ENCODE peak calls at places on chromosomes 13 and 19, in seven cellular contexts. D is CD8-positive, alpha-beta T cell; A is mesothelial cell of epicardium; W is H9; K is AG04449; S is GM12878; U is lower leg skin. J is an unnamed sample.

GRCh38 chr13:98570929-98571372 is 6.0 kb downstream of the STK24 start:
- DNase-seq in U (no peak), K (no peak), A (no peak), S (peak), D (no peak), W (no peak), J (no peak)

GRCh38 chr13:66558511-66558910 is 671.6 kb downstream of the PCDH9 start:
- DNase-seq in D (no peak), S (no peak), W (no peak), K (peak), U (no peak), A (no peak), J (no peak)

GRCh38 chr19:36707134-36707533 is 19.7 kb downstream of the ZNF567 start:
- DNase-seq in D (no peak), K (no peak), S (no peak), W (no peak), A (no peak), U (no peak), J (no peak)

GRCh38 chr19:45361608-45362007 is 8.8 kb downstream of the ERCC2 start:
- DNase-seq in A (no peak), U (no peak), K (no peak), S (no peak), W (no peak), D (no peak), J (no peak)

GRCh38 chr13:47184311-47184710 is 287.5 kb upstream of the HTR2A start:
- DNase-seq in U (no peak), K (no peak), D (no peak), A (no peak), W (no peak), S (no peak), J (no peak)

GRCh38 chr13:28117689-28118377 is 17.5 kb upstream of the FLT3 start:
- DNase-seq in D (no peak), S (no peak), A (no peak), K (no peak), W (peak), U (no peak), J (no peak)

GRCh38 chr13:51370116-51370515 is 30.6 kb downstream of the SERPINE3 start:
- DNase-seq in D (no peak), A (no peak), U (no peak), W (no peak), K (peak), S (no peak), J (no peak)

GRCh38 chr13:41827507-41828213 is 133.2 kb downstream of the VWA8 start:
- DNase-seq in S (no peak), D (no peak), W (no peak), A (no peak), K (peak), U (peak), J (no peak)

GRCh38 chr13:48731957-48732569 is 78.3 kb downstream of the CYSLTR2 start:
- DNase-seq in K (no peak), W (peak), A (no peak), D (peak), S (no peak), U (no peak), J (no peak)

GRCh38 chr13:45040626-45041025 is 51.3 kb downstream of the GPALPP1 start:
- DNase-seq in A (no peak), W (no peak), S (no peak), U (no peak), D (no peak), K (no peak), J (no peak)

GRCh38 chr19:30268601-30269000 is 103.6 kb upstream of the ZNF536 start:
- DNase-seq in K (no peak), U (no peak), W (no peak), A (no peak), S (no peak), D (no peak), J (no peak)

GRCh38 chr13:82847595-82847994 is 1034.7 kb downstream of the SLITRK1 start:
- DNase-seq in S (no peak), K (no peak), D (no peak), A (no peak), U (no peak), W (no peak), J (no peak)

DNA sequence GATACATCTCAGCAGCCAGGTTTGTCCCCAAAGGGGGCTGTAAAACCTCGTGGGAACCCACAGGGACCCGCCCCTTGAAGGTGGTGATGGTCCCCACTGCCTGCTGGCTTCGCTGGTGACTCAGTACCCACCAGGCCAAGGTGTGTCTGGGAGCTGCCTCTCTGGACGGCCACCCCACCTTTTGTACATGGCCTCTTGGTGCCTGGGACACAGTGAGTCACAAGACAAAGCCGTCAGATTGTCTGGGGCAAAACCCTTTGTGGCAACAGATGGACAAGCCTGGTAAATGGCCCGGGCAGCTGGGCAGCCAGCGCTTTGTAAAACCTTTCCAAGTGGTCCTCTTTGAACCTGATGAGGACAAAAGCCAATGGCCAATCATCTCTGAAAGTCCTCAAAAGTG is 27.9 kb upstream of the KLF2 start:
- DNase-seq in D (no peak), W (no peak), K (no peak), S (no peak), U (no peak), A (no peak), J (no peak)
- TF ChIP-seq CTCF in D (no peak), W (no peak), K (no peak), S (no peak), U (no peak), A (no peak), J (no peak)

GRCh38 chr19:4297901-4298771 is 4.1 kb downstream of the TMIGD2 start:
- DNase-seq in U (no peak), D (no peak), A (no peak), K (no peak), S (no peak), W (peak), J (no peak)
- TF ChIP-seq CTCF in U (no peak), D (no peak), A (no peak), K (no peak), S (no peak), W (peak), J (no peak)

GRCh38 chr13:113216165-113217056 is 7.0 kb downstream of the CUL4A start:
- DNase-seq in S (no peak), D (no peak), A (no peak), K (no peak), W (peak), U (no peak), J (no peak)

GRCh38 chr13:113219311-113219940 is 10.0 kb downstream of the CUL4A start:
- DNase-seq in S (no peak), K (no peak), U (no peak), W (no peak), A (no peak), D (no peak), J (no peak)

GRCh38 chr13:113224486-113224885 is 15.1 kb downstream of the CUL4A start:
- DNase-seq in A (no peak), W (no peak), U (no peak), S (no peak), K (no peak), D (no peak), J (no peak)

GRCh38 chr13:113220141-113220598 is 10.8 kb downstream of the CUL4A start:
- DNase-seq in W (no peak), S (no peak), U (no peak), A (no peak), K (no peak), D (no peak), J (no peak)

GRCh38 chr13:113220877-113221276 is 11.5 kb downstream of the CUL4A start:
- DNase-seq in U (no peak), D (no peak), W (no peak), S (no peak), K (no peak), A (no peak), J (no peak)
- TF ChIP-seq CTCF in U (no peak), D (no peak), W (peak), S (peak), K (peak), A (no peak), J (no peak)

GRCh38 chr19:5823579-5824281 is 15.8 kb downstream of the FUT6 start:
- DNase-seq in W (peak), D (no peak), U (no peak), S (no peak), A (no peak), K (no peak), J (no peak)
- TF ChIP-seq CTCF in W (peak), D (no peak), U (no peak), S (no peak), A (no peak), K (no peak), J (peak)

DNA sequence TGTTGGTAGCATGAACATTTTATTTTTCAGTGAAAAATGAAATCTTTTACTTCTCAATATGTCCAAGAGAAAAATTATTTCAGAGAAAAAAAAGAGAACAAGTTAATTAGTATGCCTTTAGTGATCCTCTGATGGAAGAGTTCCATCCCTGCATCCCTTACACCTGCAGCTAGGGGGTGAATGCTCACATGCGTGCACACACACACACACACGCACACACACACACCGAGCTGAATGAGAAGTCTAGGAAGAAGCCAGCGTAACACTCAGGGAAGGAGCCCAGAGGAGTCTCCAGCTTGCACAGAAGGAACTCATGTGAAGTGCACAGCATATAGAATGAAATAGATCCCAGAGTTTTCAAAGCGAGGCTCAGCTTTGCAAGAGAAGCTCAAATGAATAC is 510.5 kb downstream of the IRS2 start:
- DNase-seq in D (no peak), U (no peak), K (no peak), A (no peak), S (no peak), W (peak), J (no peak)
- TF ChIP-seq CTCF in D (no peak), U (no peak), K (no peak), A (no peak), S (no peak), W (peak), J (no peak)